ENCODE peak calls at places on chromosomes 16 and 17, in four cellular contexts. G, V, H and X are unnamed samples. For H3K4me1, the result is how much of the 10 kb centered on the place peaks cover.

GRCh38 chr17:3885970-3886369 is 6.9 kb downstream of the CAMKK1 start:
- DNase-seq in V (no peak), G (no peak), H (no peak), X (no peak)

GRCh38 chr16:57422026-57422944 is 17.7 kb downstream of the CCL17 start:
- DNase-seq in G (no peak), H (no peak), V (peak), X (no peak)

GRCh38 chr17:10622610-10623485 is 34.3 kb downstream of the MYH3 start:
- DNase-seq in G (no peak), V (no peak), H (no peak), X (peak)

GRCh38 chr17:36682804-36683203 is 81.4 kb downstream of the MRM1 start:
- DNase-seq in G (no peak), H (no peak), V (no peak), X (no peak)

GRCh38 chr16:66521951-66522771 is 27.8 kb downstream of the TK2 start:
- DNase-seq in V (peak), H (no peak), G (peak), X (peak)

GRCh38 chr17:55762086-55762858 is 11.4 kb downstream of the PCTP start:
- DNase-seq in G (no peak), H (no peak), V (no peak), X (no peak)

GRCh38 chr16:50303605-50304466 is 37.5 kb downstream of the ADCY7 start:
- DNase-seq in G (no peak), H (no peak), V (peak), X (no peak)

GRCh38 chr17:31286587-31286986 is 10.5 kb downstream of the OMG start:
- DNase-seq in H (no peak), V (no peak), G (no peak), X (no peak)

GRCh38 chr17:60640503-60640902 is 37.1 kb upstream of the BCAS3 start:
- DNase-seq in G (no peak), V (no peak), H (no peak), X (no peak)

DNA sequence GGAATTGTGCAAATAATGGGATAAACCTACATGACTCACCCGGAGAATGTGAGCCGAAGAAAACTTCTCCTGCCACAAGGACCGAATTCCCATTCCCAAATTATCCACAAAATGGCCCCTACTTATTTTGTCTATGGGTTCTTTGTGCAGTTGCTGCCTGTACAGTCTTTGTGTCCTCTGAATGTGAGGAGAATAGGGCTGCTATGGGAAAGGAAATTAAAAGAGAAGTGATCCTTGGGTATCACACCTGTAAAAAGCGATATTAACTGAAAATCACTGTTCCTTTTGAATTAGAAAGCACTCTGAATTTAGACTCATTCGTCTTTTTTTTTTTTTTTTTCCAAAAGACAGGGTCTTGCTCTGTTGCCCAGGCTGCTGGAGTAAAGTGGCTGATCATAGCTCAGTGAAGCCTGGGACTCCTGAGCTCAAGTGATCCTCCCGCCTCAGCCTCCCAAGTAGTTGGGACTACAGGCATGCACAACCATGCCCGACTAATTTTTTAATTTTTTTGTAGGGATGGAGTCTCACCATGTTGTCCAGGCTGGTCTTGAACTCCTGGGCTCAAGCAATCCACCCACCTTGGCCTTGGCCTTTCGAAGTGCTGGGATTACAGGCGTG is 45.4 kb downstream of the CHD9 start:
- DNase-seq in V (no peak), G (no peak), H (no peak), X (no peak)
- H3K4me1 ChIP-seq in V (under half), G (under half), H (under half), X (under half)

GRCh38 chr17:79537061-79537460 is 73.8 kb downstream of the RBFOX3 start:
- DNase-seq in V (peak), H (no peak), G (no peak), X (no peak)
- H3K4me1 ChIP-seq in V (under half), H (under half), G (under half), X (under half)

GRCh38 chr17:28038802-28039600 is 3.5 kb upstream of the NLK start:
- DNase-seq in G (no peak), H (no peak), V (no peak), X (no peak)
- H3K4me1 ChIP-seq in G (under half), H (under half), V (under half), X (under half)

DNA sequence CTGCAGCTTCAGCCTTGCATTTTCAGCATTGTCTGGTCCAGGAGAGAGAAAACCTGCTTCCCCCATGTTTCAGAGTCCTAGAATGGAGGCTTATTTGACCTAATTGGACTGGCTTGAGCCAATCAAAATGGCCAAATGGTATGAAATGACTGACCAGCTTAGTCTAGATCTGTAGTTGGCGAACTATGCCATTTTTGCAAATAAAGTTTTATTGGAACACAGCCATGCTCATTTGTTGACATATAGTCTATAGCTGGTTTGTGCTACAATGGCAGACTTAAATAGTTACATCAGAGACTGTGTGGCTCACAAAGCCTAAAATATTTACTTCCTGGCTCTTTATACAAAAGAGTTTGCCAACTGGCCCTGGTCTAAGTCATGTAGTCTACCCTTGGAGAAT is 180.8 kb downstream of the HS3ST3B1 start:
- DNase-seq in V (no peak), G (no peak), H (no peak), X (no peak)
- H3K4me1 ChIP-seq in V (under half), G (under half), H (under half), X (under half)

GRCh38 chr16:70749681-70750601 is 51.0 kb downstream of the VAC14 start:
- DNase-seq in G (no peak), H (no peak), V (no peak), X (no peak)

GRCh38 chr16:70752381-70752780 is 48.6 kb downstream of the VAC14 start:
- DNase-seq in H (no peak), V (no peak), G (no peak), X (no peak)

GRCh38 chr16:70750893-70751467 is 50.0 kb downstream of the VAC14 start:
- DNase-seq in V (peak), G (no peak), H (peak), X (no peak)

GRCh38 chr16:70753228-70753627 is 47.7 kb downstream of the VAC14 start:
- DNase-seq in G (no peak), V (no peak), H (no peak), X (no peak)

DNA sequence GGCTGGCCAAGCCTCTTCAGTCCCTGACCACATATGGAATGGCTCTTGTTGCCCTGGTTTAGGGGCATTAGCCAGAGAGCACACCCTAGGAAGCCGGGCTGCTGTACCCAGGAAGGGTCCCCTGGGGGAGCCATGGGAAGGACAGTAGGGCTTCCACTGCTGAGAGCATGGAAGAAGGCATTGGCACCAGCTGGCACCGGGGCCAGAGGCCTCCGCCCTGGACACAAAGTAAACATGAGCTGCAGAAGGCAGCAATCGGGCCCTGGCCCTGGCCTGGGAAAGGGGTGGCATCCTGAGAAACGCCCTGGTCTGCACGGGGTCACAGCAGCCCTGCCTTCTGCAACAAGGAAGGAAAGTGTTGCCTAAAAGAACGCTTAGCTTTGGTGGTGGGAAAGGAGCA is 49.4 kb downstream of the VAC14 start:
- DNase-seq in G (no peak), V (no peak), H (no peak), X (no peak)
- H3K4me1 ChIP-seq in G (under half), V (under half), H (half or more), X (under half)

DNA sequence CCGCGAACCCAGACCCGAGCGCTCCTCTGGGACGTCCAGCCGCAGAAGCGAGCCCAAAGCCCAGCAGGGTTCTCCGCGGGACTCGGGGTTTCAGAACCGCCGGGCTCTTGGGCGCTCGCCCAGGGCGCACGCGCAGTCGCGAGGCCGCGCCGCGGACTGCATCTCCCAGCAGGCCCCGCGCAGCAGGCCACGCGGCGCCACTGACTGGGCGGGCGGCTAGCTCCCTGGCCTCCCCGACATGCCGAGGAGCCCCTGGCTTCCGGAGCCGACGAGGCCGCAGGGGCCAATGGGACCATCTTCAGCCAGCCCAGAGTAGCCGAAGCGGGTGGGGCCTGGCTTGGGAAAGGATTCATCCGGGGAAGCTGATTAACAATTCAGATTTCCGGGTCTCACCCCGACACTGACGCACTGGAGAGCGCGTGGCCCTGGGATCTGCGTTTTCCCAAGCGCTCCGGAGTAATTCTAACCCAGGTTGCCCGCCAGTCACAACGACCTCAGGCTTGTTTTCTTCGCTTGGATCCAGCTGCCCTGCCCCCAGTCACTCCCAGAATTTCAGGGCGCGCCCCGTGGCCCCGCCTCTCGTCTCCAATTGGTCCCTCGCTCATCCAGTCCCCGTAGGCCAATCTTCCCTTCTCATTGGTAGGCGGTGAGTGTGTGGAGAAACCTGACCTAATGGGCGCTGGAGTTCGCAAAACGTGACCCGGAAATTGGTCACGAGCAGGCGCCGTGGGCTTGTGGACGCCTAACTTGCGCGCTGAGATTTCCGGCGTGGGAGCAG is at the start of gene ZNF263:
- DNase-seq in G (peak), H (peak), V (peak), X (peak)
- H3K4me1 ChIP-seq in G (under half), H (under half), V (under half), X (under half)

DNA sequence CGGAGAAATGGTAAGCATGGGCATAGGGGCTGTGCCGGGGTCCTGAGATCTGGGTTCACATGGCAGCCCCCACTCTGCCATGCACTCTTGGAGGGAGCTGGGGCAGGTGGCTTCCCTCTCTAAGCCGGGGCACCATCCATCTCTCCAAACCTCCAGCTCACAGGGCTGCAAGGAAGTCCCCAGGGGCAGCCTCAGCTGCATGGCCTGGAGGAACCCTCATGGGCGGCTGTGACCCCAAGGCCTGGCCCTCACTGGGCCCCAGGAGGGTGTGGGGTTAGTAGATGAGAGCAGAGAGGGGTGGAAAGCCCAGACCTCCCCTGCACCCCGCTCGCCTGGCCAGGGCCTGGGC is 2.6 kb downstream of the CTRB2 start:
- DNase-seq in H (no peak), V (no peak), G (no peak), X (no peak)
- H3K4me1 ChIP-seq in H (under half), V (under half), G (under half), X (under half)

GRCh38 chr16:58474296-58474695 is 25.6 kb upstream of the NDRG4 start:
- DNase-seq in G (no peak), H (no peak), V (no peak), X (no peak)
- H3K4me1 ChIP-seq in G (under half), H (under half), V (under half), X (under half)

DNA sequence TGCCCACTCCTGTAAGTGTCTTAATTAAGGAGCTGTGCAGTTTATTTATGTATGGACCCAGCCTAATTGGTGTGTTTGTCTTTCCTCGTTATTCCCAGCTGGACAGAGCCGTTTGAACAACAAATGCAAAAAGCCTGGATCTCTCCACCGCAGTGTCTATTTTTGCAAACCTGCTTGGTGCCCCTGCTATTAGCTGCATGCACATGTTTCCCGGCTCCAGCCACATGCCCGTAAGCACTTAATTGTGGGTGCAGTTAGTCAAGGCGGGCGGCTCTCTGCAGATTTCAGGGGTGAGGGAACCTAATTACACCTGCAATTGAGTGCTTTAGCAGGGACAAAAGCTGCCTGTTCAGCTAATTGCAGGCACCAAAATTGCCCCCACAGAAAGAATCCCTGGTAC is 74.0 kb upstream of the GSE1 start:
- DNase-seq in G (no peak), V (no peak), H (no peak), X (no peak)
- H3K4me1 ChIP-seq in G (under half), V (under half), H (under half), X (under half)